ENCODE peak calls at places on chromosomes 11 and 22, in nine cellular contexts. W, R, K, H, Q, M, F, Z and V are unnamed samples.
A peak's percentile ranks its signal among the peaks of the same experiment; 100 is the strongest.

GRCh38 chr11:28298209-28298608 is 190.0 kb downstream of the METTL15 start:
- DNase-seq in W (no peak), R (no peak), K (no peak), H (no peak), Q (no peak), M (no peak), F (no peak), Z (no peak), V (no peak)

GRCh38 chr11:29293825-29294224 is 723.0 kb downstream of the KCNA4 start:
- DNase-seq in W (no peak), R (peak; percentile 70), K (peak; percentile 61), H (no peak), Q (no peak), M (peak; percentile 84), F (no peak), Z (no peak), V (no peak)

GRCh38 chr11:72088076-72088806 is 7.6 kb downstream of the LRRC51 start:
- DNase-seq in W (no peak), R (no peak), K (no peak), H (no peak), Q (no peak), M (no peak), F (no peak), Z (no peak), V (no peak)

GRCh38 chr22:21020802-21021429 is 6.0 kb downstream of the P2RX6 start:
- DNase-seq in W (no peak), R (peak; percentile 24), K (peak; percentile 29), H (no peak), Q (no peak), M (no peak), F (no peak), Z (no peak), V (no peak)

GRCh38 chr11:116825854-116826750 is 3.0 kb upstream of the APOA4 start:
- DNase-seq in W (no peak), R (no peak), K (no peak), H (no peak), Q (no peak), M (no peak), F (no peak), Z (no peak), V (no peak)

GRCh38 chr22:37566329-37566837 is 6.1 kb downstream of the CDC42EP1 start:
- DNase-seq in W (no peak), R (no peak), K (no peak), H (peak; percentile 44), Q (no peak), M (no peak), F (no peak), Z (no peak), V (no peak)

GRCh38 chr11:43504316-43504950 is 145.7 kb downstream of the TTC17 start:
- DNase-seq in W (no peak), R (peak; percentile 15), K (peak; percentile 25), H (no peak), Q (no peak), M (peak; percentile 35), F (no peak), Z (peak; percentile 20), V (no peak)

GRCh38 chr11:67379061-67380058 is 6.0 kb upstream of the CLCF1 start:
- DNase-seq in W (no peak), R (no peak), K (no peak), H (no peak), Q (no peak), M (peak; percentile 61), F (peak; percentile 49), Z (no peak), V (no peak)

GRCh38 chr11:63536669-63537292 is at the start of gene PLAAT4:
- DNase-seq in W (peak; percentile 28), R (peak; percentile 85), K (peak; percentile 81), H (peak; percentile 41), Q (peak; percentile 21), M (peak; percentile 64), F (peak; percentile 46), Z (no peak), V (peak; percentile 20)

GRCh38 chr22:36381513-36382079 is 6.2 kb downstream of the MYH9 start:
- DNase-seq in W (no peak), R (no peak), K (no peak), H (no peak), Q (no peak), M (no peak), F (no peak), Z (no peak), V (no peak)

GRCh38 chr11:107683807-107684206 is 28.0 kb downstream of the SLN start:
- DNase-seq in W (no peak), R (no peak), K (no peak), H (no peak), Q (no peak), M (peak; percentile 29), F (no peak), Z (no peak), V (no peak)

GRCh38 chr22:31098633-31099110 is 8.7 kb downstream of the SELENOM start:
- DNase-seq in W (peak; percentile 31), R (no peak), K (no peak), H (peak; percentile 64), Q (peak; percentile 58), M (peak; percentile 41), F (peak; percentile 72), Z (no peak), V (no peak)

GRCh38 chr11:117411736-117412135 is 84.1 kb downstream of the CEP164 start:
- DNase-seq in W (no peak), R (no peak), K (no peak), H (no peak), Q (no peak), M (no peak), F (no peak), Z (no peak), V (no peak)

GRCh38 chr22:23268877-23269276 is 88.6 kb downstream of the BCR start:
- DNase-seq in W (no peak), R (no peak), K (no peak), H (no peak), Q (no peak), M (no peak), F (no peak), Z (no peak), V (no peak)

GRCh38 chr22:40524392-40525249 is 111.9 kb downstream of the MRTFA start:
- DNase-seq in W (no peak), R (peak; percentile 76), K (peak; percentile 70), H (no peak), Q (no peak), M (peak; percentile 47), F (no peak), Z (no peak), V (no peak)
- TF ChIP-seq CTCF in W (peak; percentile 12), R (peak; percentile 38), K (peak; percentile 39), H (no peak), Q (no peak), M (peak; percentile 49), F (no peak), Z (no peak), V (no peak)

GRCh38 chr22:48367731-48368130 is 1459.9 kb downstream of the BRD1 start:
- DNase-seq in W (no peak), R (no peak), K (no peak), H (peak; percentile 1), Q (no peak), M (no peak), F (no peak), Z (no peak), V (no peak)

GRCh38 chr22:48365386-48365785 is 1462.3 kb downstream of the BRD1 start:
- DNase-seq in W (no peak), R (no peak), K (no peak), H (peak; percentile 1), Q (no peak), M (no peak), F (no peak), Z (no peak), V (no peak)

GRCh38 chr22:48366056-48366455 is 1461.6 kb downstream of the BRD1 start:
- DNase-seq in W (no peak), R (no peak), K (no peak), H (peak; percentile 1), Q (no peak), M (no peak), F (no peak), Z (no peak), V (no peak)

GRCh38 chr22:48368975-48369525 is 1458.6 kb downstream of the BRD1 start:
- DNase-seq in W (no peak), R (no peak), K (no peak), H (no peak), Q (no peak), M (no peak), F (no peak), Z (no peak), V (no peak)

GRCh38 chr22:48366591-48366990 is 1461.1 kb downstream of the BRD1 start:
- DNase-seq in W (no peak), R (no peak), K (no peak), H (peak; percentile 3), Q (no peak), M (no peak), F (no peak), Z (no peak), V (no peak)
- TF ChIP-seq CTCF in W (no peak), R (no peak), K (no peak), H (no peak), Q (no peak), M (no peak), F (no peak), Z (no peak), V (no peak)

DNA sequence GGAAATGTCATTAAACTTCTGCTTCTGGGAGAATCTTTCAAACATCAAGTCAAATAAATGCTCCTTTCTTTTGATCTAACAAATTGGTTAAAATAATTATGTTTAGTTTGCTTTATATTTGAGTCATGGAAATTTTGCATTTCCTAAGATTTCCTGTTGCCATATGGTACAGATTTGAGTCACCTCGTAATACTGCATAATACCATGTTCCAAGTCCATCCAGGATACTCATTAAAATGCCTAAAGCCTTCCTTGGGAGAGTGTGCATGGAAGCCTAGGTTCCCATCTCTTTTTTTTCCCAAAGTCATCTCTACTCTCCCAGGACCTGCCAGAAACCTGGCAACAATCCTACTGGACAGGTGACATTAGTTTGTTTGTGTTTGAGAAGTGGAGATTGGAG is 4.2 kb downstream of the OR9I1 start:
- DNase-seq in W (no peak), R (no peak), K (no peak), H (no peak), Q (no peak), M (peak; percentile 4), F (no peak), Z (no peak), V (no peak)
- TF ChIP-seq CTCF in W (no peak), R (no peak), K (no peak), H (no peak), Q (no peak), M (no peak), F (no peak), Z (no peak), V (no peak)

GRCh38 chr11:110432713-110433392 is 3.1 kb downstream of the FDX1 start:
- DNase-seq in W (no peak), R (peak; percentile 33), K (peak; percentile 28), H (no peak), Q (no peak), M (no peak), F (no peak), Z (no peak), V (no peak)

GRCh38 chr11:110431212-110432073 is 1.7 kb downstream of the FDX1 start:
- DNase-seq in W (no peak), R (peak; percentile 22), K (peak; percentile 30), H (no peak), Q (no peak), M (no peak), F (no peak), Z (no peak), V (no peak)

GRCh38 chr11:110434952-110435779 is 5.4 kb downstream of the FDX1 start:
- DNase-seq in W (no peak), R (peak; percentile 18), K (no peak), H (peak; percentile 20), Q (no peak), M (no peak), F (no peak), Z (no peak), V (no peak)

GRCh38 chr11:110435780-110436717 is 6.3 kb downstream of the FDX1 start:
- DNase-seq in W (no peak), R (peak; percentile 48), K (peak; percentile 48), H (no peak), Q (no peak), M (peak; percentile 58), F (no peak), Z (no peak), V (no peak)

GRCh38 chr11:110433393-110434333 is 3.9 kb downstream of the FDX1 start:
- DNase-seq in W (no peak), R (peak; percentile 53), K (peak; percentile 48), H (no peak), Q (no peak), M (peak; percentile 52), F (no peak), Z (no peak), V (no peak)
- TF ChIP-seq CTCF in W (peak; percentile 61), R (peak; percentile 39), K (peak; percentile 52), H (peak; percentile 57), Q (peak; percentile 71), M (peak; percentile 52), F (peak; percentile 67), Z (peak; percentile 79), V (peak; percentile 76)